ENCODE peak calls at places on chromosome 6, in ten cellular contexts. C is stimulated activated CD4-positive, alpha-beta T cell treated with anti-CD3 and anti-CD28 coated beads, Interleukin-4, amount 100 ng/mL, for 1 hour; X is A172; O is BE2C; H is T follicular helper cell; N is epithelial cell of esophagus; D is HEK293T; S is RCC 7860; U is NCI-H748 treated with DMSO at 0.1 percent for 48 hours; Q is breast epithelium. A is an unnamed sample.

GRCh38 chr6:85416766-85417165 is 33.1 kb upstream of the NT5E start:
- DNase-seq in H (no peak), D (no peak), C (no peak), X (no peak), O (no peak), N (no peak), Q (no peak), U (no peak), S (no peak), A (no peak)

GRCh38 chr6:135128268-135128914 is 52.7 kb upstream of the MYB start:
- DNase-seq in Q (no peak), S (no peak), D (no peak), U (no peak), H (peak), O (no peak), N (no peak), C (peak), X (no peak), A (no peak)

GRCh38 chr6:118843685-118844390 is 50.1 kb upstream of the ASF1A start:
- DNase-seq in D (no peak), S (no peak), O (no peak), Q (no peak), H (no peak), C (no peak), X (peak), N (no peak), U (no peak), A (no peak)

GRCh38 chr6:108446629-108447150 is 114.0 kb upstream of the FOXO3 start:
- DNase-seq in S (no peak), Q (no peak), C (no peak), U (no peak), H (no peak), D (no peak), X (no peak), N (no peak), O (no peak), A (no peak)

GRCh38 chr6:43714311-43715055 is 26.9 kb upstream of the MRPS18A start:
- DNase-seq in U (no peak), O (no peak), S (no peak), N (no peak), D (no peak), C (no peak), H (no peak), Q (no peak), X (no peak), A (no peak)

GRCh38 chr6:19312291-19312978 is 524.7 kb upstream of the ID4 start:
- DNase-seq in N (no peak), O (no peak), C (no peak), Q (no peak), H (no peak), D (no peak), X (no peak), U (no peak), S (no peak), A (no peak)

GRCh38 chr6:154615483-154616025 is 105.1 kb upstream of the CNKSR3 start:
- DNase-seq in D (peak), O (peak), Q (peak), H (no peak), S (peak), N (peak), C (no peak), X (peak), U (peak), A (no peak)

GRCh38 chr6:33975631-33976424 is 170.1 kb downstream of the GRM4 start:
- DNase-seq in Q (peak), X (no peak), S (no peak), C (no peak), H (no peak), N (no peak), U (no peak), D (no peak), O (no peak), A (no peak)

GRCh38 chr6:53894086-53894485 is 99.3 kb downstream of the LRRC1 start:
- DNase-seq in H (no peak), U (peak), O (no peak), C (peak), D (no peak), Q (no peak), N (peak), X (peak), S (peak), A (no peak)

GRCh38 chr6:150684161-150684560 is 84.5 kb downstream of the PLEKHG1 start:
- DNase-seq in Q (no peak), H (no peak), X (no peak), C (no peak), O (no peak), D (no peak), U (no peak), N (no peak), S (no peak), A (no peak)

A was measured in GOT3.